ENCODE peak calls at places on chromosomes 13 and 19, in five cellular contexts. F is H9, B is IMR-90, P is H1, R is mesendoderm. T is an unnamed sample.
A peak's percentile ranks its signal among the peaks of the same experiment; 100 is the strongest.

GRCh38 chr19:40445006-40445312 is 824 bp upstream of the SERTAD3 start:
- DNase-seq in F (no peak), P (no peak), R (no peak), B (no peak), T (no peak)

GRCh38 chr19:37251308-37252229 is 33.6 kb downstream of the ZNF383 start:
- DNase-seq in F (no peak), P (no peak), R (peak; percentile 98), B (peak; percentile 97), T (peak; percentile 85)

GRCh38 chr13:100514788-100515409 is 73.7 kb downstream of the GGACT start:
- DNase-seq in F (peak; percentile 82), B (peak; percentile 75), R (peak; percentile 76), P (peak; percentile 92), T (peak; percentile 80)

GRCh38 chr19:58182989-58183821 is at the start of gene ZNF274:
- DNase-seq in F (peak; percentile 96), P (peak; percentile 97), R (peak; percentile 98), B (peak; percentile 87), T (peak; percentile 89)

GRCh38 chr13:113816925-113817859 is 46.7 kb downstream of the GAS6 start:
- DNase-seq in F (peak; percentile 91), P (peak; percentile 94), R (peak; percentile 93), B (peak; percentile 83), T (peak; percentile 60)

GRCh38 chr13:113338451-113338850 is 25.5 kb downstream of the GRTP1 start:
- DNase-seq in P (no peak), R (no peak), B (no peak), F (no peak), T (no peak)

GRCh38 chr13:51781246-51782022 is 22.5 kb downstream of the DHRS12 start:
- DNase-seq in F (peak; percentile 57), R (peak; percentile 78), B (peak; percentile 24), P (no peak), T (peak; percentile 75)

GRCh38 chr19:42303101-42303464 is 659 bp upstream of the PAFAH1B3 start:
- DNase-seq in R (no peak), P (peak; percentile 50), B (no peak), F (no peak), T (no peak)

GRCh38 chr13:113742000-113742441 is 17.0 kb upstream of the TMEM255B start:
- DNase-seq in P (no peak), F (peak; percentile 63), B (peak; percentile 50), R (peak; percentile 50), T (no peak)

GRCh38 chr19:51570962-51571575 is at the start of gene ZNF175:
- DNase-seq in P (peak; percentile 91), F (peak; percentile 88), R (peak; percentile 98), B (peak; percentile 96), T (peak; percentile 97)

GRCh38 chr13:40197936-40198335 is 468.5 kb downstream of the FOXO1 start:
- DNase-seq in B (no peak), P (no peak), R (no peak), F (no peak), T (no peak)

GRCh38 chr13:46198794-46199193 is 12.9 kb upstream of the LRRC63 start:
- DNase-seq in P (no peak), R (no peak), B (no peak), F (no peak), T (no peak)

GRCh38 chr19:16113727-16114126 is 2.0 kb downstream of the RAB8A start:
- DNase-seq in B (no peak), F (no peak), R (peak; percentile 69), P (no peak), T (no peak)

GRCh38 chr19:48918801-48919247 is 14.7 kb upstream of the DHDH start:
- DNase-seq in F (peak; percentile 83), P (peak; percentile 79), R (peak; percentile 82), B (no peak), T (no peak)

GRCh38 chr19:48921721-48922500 is 11.6 kb upstream of the DHDH start:
- DNase-seq in P (no peak), B (no peak), R (no peak), F (no peak), T (no peak)

GRCh38 chr19:48920949-48921348 is 12.6 kb upstream of the DHDH start:
- DNase-seq in B (no peak), P (no peak), F (no peak), R (no peak), T (no peak)

GRCh38 chr19:48925240-48925843 is 8.2 kb upstream of the DHDH start:
- DNase-seq in P (no peak), B (peak; percentile 91), F (no peak), R (peak; percentile 26), T (no peak)

GRCh38 chr19:48922548-48923490 is 10.7 kb upstream of the DHDH start:
- DNase-seq in F (no peak), B (no peak), P (no peak), R (no peak), T (no peak)
- H3K18ac ChIP-seq in F (no peak overlapping the region), B (no peak overlapping the region), P (no peak overlapping the region), R (no peak overlapping the region), T (no peak overlapping the region)

GRCh38 chr19:18191640-18192062 is 1.4 kb upstream of the MPV17L2 start:
- DNase-seq in F (no peak), B (no peak), R (no peak), P (no peak), T (peak; percentile 91)
- H3K9ac ChIP-seq in F (no peak overlapping the region), B (peak overlapping the region; percentile 81), R (no peak overlapping the region), P (peak overlapping the region; percentile 21), T (no peak overlapping the region)

GRCh38 chr19:46016426-46017094 is 6.3 kb downstream of the PGLYRP1 start:
- DNase-seq in B (peak; percentile 68), P (peak; percentile 86), R (peak; percentile 85), F (peak; percentile 92), T (peak; percentile 90)

GRCh38 chr19:46014534-46014933 is 8.3 kb downstream of the PGLYRP1 start:
- DNase-seq in F (no peak), P (no peak), R (no peak), B (no peak), T (no peak)

GRCh38 chr19:46017095-46017429 is 5.8 kb downstream of the PGLYRP1 start:
- DNase-seq in F (no peak), R (no peak), P (no peak), B (no peak), T (no peak)

GRCh38 chr19:46015080-46015960 is 7.5 kb downstream of the PGLYRP1 start:
- DNase-seq in B (no peak), P (peak; percentile 93), R (peak; percentile 82), F (peak; percentile 94), T (no peak)

DNA sequence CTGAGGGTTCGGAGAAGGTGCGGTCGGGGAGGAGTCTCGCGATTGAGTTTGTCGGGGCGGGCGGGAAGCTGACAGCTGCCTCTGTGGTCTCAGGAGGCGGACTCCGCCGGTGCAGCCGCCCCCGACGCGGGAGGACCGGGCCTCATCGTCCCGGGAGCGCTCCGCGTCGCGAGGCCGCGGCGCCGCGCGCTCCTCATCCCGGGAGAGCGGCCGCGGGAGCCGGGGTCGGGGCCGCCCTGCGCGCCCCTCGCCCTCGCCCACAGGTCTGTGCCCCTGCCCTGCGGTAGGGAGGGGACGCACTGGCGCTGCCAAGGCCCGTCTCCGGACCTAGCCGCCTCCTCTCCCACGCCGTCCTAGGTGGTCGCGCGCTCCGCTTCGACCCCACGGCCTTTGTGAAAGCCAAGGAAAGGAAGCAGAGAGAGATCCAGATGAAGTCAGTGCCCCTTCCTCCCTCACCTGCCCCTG is 6.9 kb downstream of the PGLYRP1 start:
- DNase-seq in P (peak; percentile 64), R (no peak), F (no peak), B (no peak), T (no peak)
- H3K18ac ChIP-seq in P (no peak overlapping the region), R (no peak overlapping the region), F (peak overlapping the region; percentile 76), B (no peak overlapping the region), T (no peak overlapping the region)

GRCh38 chr19:49473868-49474544 is at the start of gene FLT3LG:
- DNase-seq in R (no peak), B (peak; percentile 69), P (peak; percentile 90), F (peak; percentile 68), T (peak; percentile 57)
- H3K9ac ChIP-seq in R (no peak within 1 kb of the TSS), B (peak within 1 kb of the TSS; percentile 82), P (no peak within 1 kb of the TSS), F (no peak within 1 kb of the TSS), T (no peak within 1 kb of the TSS)

T was measured in trophoblast cell.